ENCODE peak calls at places on chromosomes 2 and 18, in eight cellular contexts. G, M, B, T, R, W, C and N are unnamed samples.
A peak's percentile ranks its signal among the peaks of the same experiment; 100 is the strongest.

GRCh38 chr2:184683923-184684322 is 85.6 kb downstream of the ZNF804A start:
- DNase-seq in G (no peak), M (no peak), B (no peak), T (no peak), R (no peak), W (no peak), C (no peak), N (no peak)

GRCh38 chr2:28088970-28089369 is 198.4 kb downstream of the BABAM2 start:
- DNase-seq in G (no peak), M (no peak), B (no peak), T (peak; percentile 16), R (no peak), W (no peak), C (no peak), N (no peak)

GRCh38 chr2:86372641-86373502 is 35.4 kb upstream of the REEP1 start:
- DNase-seq in G (peak; percentile 66), M (peak; percentile 11), B (no peak), T (no peak), R (no peak), W (peak; percentile 77), C (peak; percentile 41), N (peak; percentile 19)

GRCh38 chr2:41933585-41934322 is 114.1 kb upstream of the PKDCC start:
- DNase-seq in G (peak; percentile 98), M (peak; percentile 90), B (no peak), T (peak; percentile 92), R (no peak), W (no peak), C (no peak), N (peak; percentile 74)

GRCh38 chr18:9466911-9467310 is 8.4 kb upstream of the RALBP1 start:
- DNase-seq in G (peak; percentile 22), M (no peak), B (no peak), T (no peak), R (no peak), W (no peak), C (no peak), N (no peak)

GRCh38 chr2:219598308-219599078 is 836 bp downstream of the STK11IP start:
- DNase-seq in G (peak; percentile 10), M (no peak), B (no peak), T (no peak), R (no peak), W (no peak), C (no peak), N (peak; percentile 22)

GRCh38 chr2:47043142-47043890 is 111.8 kb downstream of the STPG4 start:
- DNase-seq in G (peak; percentile 92), M (peak; percentile 85), B (no peak), T (peak; percentile 90), R (peak; percentile 80), W (no peak), C (peak; percentile 63), N (peak; percentile 96)

GRCh38 chr2:144382848-144383247 is 137.1 kb downstream of the ZEB2 start:
- DNase-seq in G (no peak), M (no peak), B (peak; percentile 31), T (no peak), R (no peak), W (no peak), C (no peak), N (no peak)

GRCh38 chr2:31666878-31667277 is 86.1 kb upstream of the SRD5A2 start:
- DNase-seq in G (no peak), M (no peak), B (no peak), T (no peak), R (no peak), W (no peak), C (no peak), N (no peak)

GRCh38 chr2:43114210-43114609 is 112.2 kb downstream of the ZFP36L2 start:
- DNase-seq in G (peak; percentile 41), M (no peak), B (no peak), T (peak; percentile 26), R (no peak), W (no peak), C (no peak), N (no peak)

GRCh38 chr2:141348481-141348880 is 782.3 kb downstream of the LRP1B start:
- DNase-seq in G (no peak), M (peak; percentile 30), B (no peak), T (no peak), R (no peak), W (no peak), C (no peak), N (no peak)

GRCh38 chr2:54329482-54330225 is 73.6 kb upstream of the TSPYL6 start:
- DNase-seq in G (peak; percentile 69), M (no peak), B (no peak), T (no peak), R (no peak), W (no peak), C (no peak), N (no peak)

GRCh38 chr2:143954208-143954607 is 565.7 kb downstream of the ZEB2 start:
- DNase-seq in G (peak; percentile 35), M (no peak), B (no peak), T (no peak), R (no peak), W (no peak), C (no peak), N (no peak)

GRCh38 chr2:100197643-100198153 is 55.3 kb upstream of the AFF3 start:
- DNase-seq in G (peak; percentile 74), M (no peak), B (no peak), T (no peak), R (peak; percentile 86), W (peak; percentile 68), C (peak; percentile 56), N (no peak)

GRCh38 chr2:85134255-85135065 is 1.3 kb downstream of the TCF7L1 start:
- DNase-seq in G (peak; percentile 71), M (no peak), B (no peak), T (no peak), R (peak; percentile 74), W (peak; percentile 66), C (peak; percentile 36), N (no peak)

GRCh38 chr2:47265751-47266231 is 110.7 kb upstream of the STPG4 start:
- DNase-seq in G (no peak), M (no peak), B (no peak), T (no peak), R (no peak), W (no peak), C (no peak), N (no peak)

GRCh38 chr2:237939251-237939650 is 27.6 kb upstream of the UBE2F start:
- DNase-seq in G (no peak), M (peak; percentile 46), B (no peak), T (no peak), R (no peak), W (no peak), C (no peak), N (no peak)

GRCh38 chr2:169871994-169872393 is 44.7 kb downstream of the UBR3 start:
- DNase-seq in G (no peak), M (no peak), B (no peak), T (no peak), R (no peak), W (no peak), C (no peak), N (no peak)

GRCh38 chr2:169867579-169867978 is 40.3 kb downstream of the UBR3 start:
- DNase-seq in G (no peak), M (no peak), B (no peak), T (no peak), R (no peak), W (no peak), C (no peak), N (no peak)

GRCh38 chr2:169865492-169865891 is 38.2 kb downstream of the UBR3 start:
- DNase-seq in G (no peak), M (no peak), B (no peak), T (no peak), R (no peak), W (no peak), C (no peak), N (no peak)

GRCh38 chr2:169868951-169869350 is 41.7 kb downstream of the UBR3 start:
- DNase-seq in G (no peak), M (no peak), B (no peak), T (no peak), R (no peak), W (no peak), C (no peak), N (no peak)
- H3K9me3 ChIP-seq in G (no peaks in the 10 kb centered on the region), M (peaks cover 3% of the 10 kb centered on the region), B (no peaks in the 10 kb centered on the region), T (no peaks in the 10 kb centered on the region), R (no peaks in the 10 kb centered on the region), W (no peaks in the 10 kb centered on the region), C (no peaks in the 10 kb centered on the region), N (no peaks in the 10 kb centered on the region)

DNA sequence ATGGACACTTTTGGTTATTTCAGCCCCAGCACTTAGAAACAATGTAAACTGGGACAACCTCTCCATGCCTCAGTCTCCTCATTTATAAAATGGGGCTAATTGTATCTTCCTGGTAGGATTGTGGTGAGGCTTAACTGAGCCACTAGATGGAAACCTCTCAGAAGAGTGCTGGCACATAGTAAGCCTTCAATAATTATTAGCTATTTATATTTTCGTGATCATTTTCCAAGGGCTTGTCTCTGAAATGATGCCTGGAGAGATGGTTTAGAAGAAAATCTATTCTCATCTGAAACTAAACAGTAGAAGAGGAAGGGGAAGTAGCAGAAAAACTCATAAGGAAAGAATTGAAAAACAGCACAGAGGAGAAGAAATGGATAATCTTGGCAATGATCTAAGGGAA is 6.8 kb downstream of the RAX start:
- DNase-seq in G (no peak), M (no peak), B (no peak), T (no peak), R (no peak), W (no peak), C (no peak), N (no peak)
- H3K9me3 ChIP-seq in G (no peaks in the 10 kb centered on the region), M (peaks cover 9% of the 10 kb centered on the region), B (no peaks in the 10 kb centered on the region), T (peaks cover 3% of the 10 kb centered on the region), R (no peaks in the 10 kb centered on the region), W (no peaks in the 10 kb centered on the region), C (no peaks in the 10 kb centered on the region), N (no peaks in the 10 kb centered on the region)

DNA sequence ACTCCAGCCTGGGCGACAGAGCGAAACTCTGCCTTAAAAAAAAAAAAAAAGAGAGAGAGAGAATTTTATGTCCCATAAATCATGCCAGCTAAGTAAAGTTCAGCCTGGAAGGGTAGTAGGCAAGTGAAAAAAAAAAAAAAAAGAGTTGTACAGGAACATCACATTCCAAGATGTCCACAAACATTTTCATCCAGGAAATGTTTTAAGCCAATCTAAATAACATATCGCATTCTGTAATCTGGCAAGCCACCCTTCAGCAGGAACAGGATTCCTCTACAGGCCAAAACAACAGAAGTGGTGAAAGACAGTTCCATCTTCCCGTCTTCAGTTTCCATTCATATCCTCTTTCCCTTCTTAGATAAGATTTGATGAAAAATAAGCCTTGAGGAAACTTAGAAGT is 1108.1 kb upstream of the DDX18 start:
- DNase-seq in G (no peak), M (no peak), B (no peak), T (no peak), R (no peak), W (no peak), C (no peak), N (no peak)
- H3K9me3 ChIP-seq in G (no peaks in the 10 kb centered on the region), M (peaks cover 16% of the 10 kb centered on the region), B (no peaks in the 10 kb centered on the region), T (no peaks in the 10 kb centered on the region), R (no peaks in the 10 kb centered on the region), W (no peaks in the 10 kb centered on the region), C (no peaks in the 10 kb centered on the region), N (no peaks in the 10 kb centered on the region)

DNA sequence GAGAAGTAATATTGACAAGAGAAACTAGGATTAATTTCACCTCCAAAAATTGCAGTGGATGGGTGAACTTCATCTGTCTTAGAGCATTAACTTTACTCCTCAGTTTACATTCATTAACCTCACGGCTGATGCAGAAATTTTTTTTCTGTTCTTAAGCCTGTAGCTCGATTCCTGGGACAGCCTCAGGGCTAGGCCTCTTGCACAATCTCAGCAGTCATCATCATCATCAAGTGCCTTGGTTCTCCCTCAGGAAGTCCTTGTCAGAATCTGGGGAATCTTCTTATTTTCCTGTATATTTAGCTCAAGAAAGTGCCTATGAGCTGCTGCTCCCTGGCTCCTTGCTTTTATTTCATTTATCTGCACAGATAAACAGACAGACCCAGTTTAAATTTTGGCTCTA is 1272.2 kb upstream of the LRRTM1 start:
- DNase-seq in G (no peak), M (no peak), B (no peak), T (no peak), R (no peak), W (no peak), C (no peak), N (no peak)
- H3K9me3 ChIP-seq in G (no peaks in the 10 kb centered on the region), M (no peaks in the 10 kb centered on the region), B (no peaks in the 10 kb centered on the region), T (no peaks in the 10 kb centered on the region), R (no peaks in the 10 kb centered on the region), W (no peaks in the 10 kb centered on the region), C (no peaks in the 10 kb centered on the region), N (no peaks in the 10 kb centered on the region)